ENCODE peak calls at places on chromosomes 7 and 10, in ten cellular contexts. J, W, X, Q, S, K, Z, R, C and N are unnamed samples.

GRCh38 chr10:71835671-71836593 is 15.1 kb downstream of the PSAP start:
- ATAC-seq in Z (peak), R (no peak), C (peak), Q (peak), K (peak), S (peak), W (peak), X (no peak), J (peak), N (peak)

GRCh38 chr10:78688945-78689935 is 379.5 kb upstream of the ZMIZ1 start:
- ATAC-seq in S (peak), Q (peak), K (no peak), Z (peak), R (no peak), X (no peak), J (no peak), C (no peak), W (peak), N (peak)

GRCh38 chr7:55207423-55207822 is 157.7 kb upstream of the LANCL2 start:
- ATAC-seq in X (no peak), S (no peak), C (no peak), W (no peak), Q (no peak), Z (no peak), K (peak), J (peak), R (no peak), N (no peak)

GRCh38 chr7:2205036-2205780 is 27.5 kb downstream of the MAD1L1 start:
- ATAC-seq in W (no peak), K (no peak), R (no peak), Z (no peak), C (no peak), J (no peak), S (no peak), Q (no peak), X (no peak), N (no peak)

GRCh38 chr7:93146465-93147127 is 1.6 kb downstream of the SAMD9L start:
- ATAC-seq in W (peak), C (no peak), Z (no peak), K (peak), J (peak), R (peak), X (no peak), S (no peak), Q (peak), N (no peak)

GRCh38 chr10:92241158-92241500 is 49.7 kb downstream of the CPEB3 start:
- ATAC-seq in Z (no peak), X (no peak), K (no peak), C (no peak), S (peak), Q (peak), R (no peak), W (peak), J (no peak), N (no peak)

GRCh38 chr10:5618829-5619228 is 47.6 kb downstream of the ASB13 start:
- ATAC-seq in R (no peak), C (no peak), S (peak), X (no peak), J (no peak), Z (no peak), K (no peak), W (peak), Q (peak), N (peak)

GRCh38 chr7:29014725-29015124 is 56.6 kb upstream of the TRIL start:
- ATAC-seq in S (no peak), C (no peak), W (no peak), R (no peak), J (no peak), Z (no peak), X (no peak), K (no peak), Q (no peak), N (no peak)

GRCh38 chr7:112021348-112022044 is 184.7 kb downstream of the DOCK4 start:
- ATAC-seq in W (no peak), R (no peak), C (no peak), K (no peak), S (no peak), X (peak), Q (no peak), Z (no peak), J (no peak), N (no peak)